ENCODE peak calls at places on chromosomes 4 and X, in seven cellular contexts. R, H, E, X, W, M and N are unnamed samples.

GRCh38 chr4:13126976-13127910 is 356.9 kb downstream of the RAB28 start:
- DNase-seq in W (no peak), H (no peak), X (no peak), R (no peak), E (no peak), M (no peak), N (no peak)

GRCh38 chrX:40063555-40063954 is 34.2 kb downstream of the BCOR start:
- DNase-seq in R (no peak), E (no peak), W (no peak), M (no peak), H (no peak), X (no peak), N (no peak)

GRCh38 chr4:177356921-177357320 is 47.2 kb downstream of the NEIL3 start:
- DNase-seq in H (no peak), X (no peak), W (no peak), R (no peak), E (no peak), M (no peak), N (no peak)

GRCh38 chr4:4694296-4694772 is 152.5 kb upstream of the STX18 start:
- DNase-seq in W (peak), X (peak), H (no peak), E (no peak), M (no peak), R (peak), N (peak)

GRCh38 chrX:154484255-154485149 is 1.9 kb downstream of the UBL4A start:
- DNase-seq in E (no peak), M (no peak), R (no peak), X (peak), H (no peak), W (no peak), N (no peak)

GRCh38 chr4:76579596-76580375 is 144.8 kb downstream of the SHROOM3 start:
- DNase-seq in R (peak), M (no peak), X (no peak), H (no peak), W (no peak), E (no peak), N (no peak)

GRCh38 chrX:122835886-122836285 is 348.2 kb upstream of the GRIA3 start:
- DNase-seq in H (no peak), E (no peak), X (no peak), R (no peak), M (no peak), W (no peak), N (no peak)

GRCh38 chr4:24395937-24396336 is 188.4 kb downstream of the DHX15 start:
- DNase-seq in H (no peak), W (no peak), E (no peak), M (no peak), X (no peak), R (no peak), N (no peak)

GRCh38 chr4:680565-680930 is 6.2 kb downstream of the MYL5 start:
- DNase-seq in H (no peak), X (peak), R (peak), E (no peak), M (no peak), W (no peak), N (peak)

GRCh38 chrX:49947778-49948177 is 25.4 kb downstream of the CLCN5 start:
- DNase-seq in H (no peak), M (no peak), E (no peak), X (no peak), R (no peak), W (no peak), N (no peak)

GRCh38 chrX:8988456-8988855 is 45.5 kb downstream of the FAM9B start:
- DNase-seq in H (no peak), W (peak), R (no peak), E (no peak), M (no peak), X (no peak), N (no peak)
- TF ChIP-seq SIN3A in H (no peak), W (no peak), R (no peak), E (no peak), M (no peak), X (no peak), N (no peak)

GRCh38 chr4:7312691-7313090 is 120.4 kb downstream of the SORCS2 start:
- DNase-seq in H (no peak), X (no peak), R (no peak), M (no peak), E (no peak), W (no peak), N (no peak)

GRCh38 chr4:7315286-7315685 is 119.4 kb downstream of the PSAPL1 start:
- DNase-seq in M (no peak), E (no peak), W (no peak), X (no peak), R (no peak), H (no peak), N (no peak)

GRCh38 chr4:7315935-7316334 is 118.8 kb downstream of the PSAPL1 start:
- DNase-seq in X (no peak), E (no peak), R (no peak), M (no peak), H (no peak), W (no peak), N (no peak)

GRCh38 chr4:7313991-7314390 is 120.7 kb downstream of the PSAPL1 start:
- DNase-seq in H (no peak), W (no peak), E (no peak), M (no peak), R (no peak), X (no peak), N (no peak)

DNA sequence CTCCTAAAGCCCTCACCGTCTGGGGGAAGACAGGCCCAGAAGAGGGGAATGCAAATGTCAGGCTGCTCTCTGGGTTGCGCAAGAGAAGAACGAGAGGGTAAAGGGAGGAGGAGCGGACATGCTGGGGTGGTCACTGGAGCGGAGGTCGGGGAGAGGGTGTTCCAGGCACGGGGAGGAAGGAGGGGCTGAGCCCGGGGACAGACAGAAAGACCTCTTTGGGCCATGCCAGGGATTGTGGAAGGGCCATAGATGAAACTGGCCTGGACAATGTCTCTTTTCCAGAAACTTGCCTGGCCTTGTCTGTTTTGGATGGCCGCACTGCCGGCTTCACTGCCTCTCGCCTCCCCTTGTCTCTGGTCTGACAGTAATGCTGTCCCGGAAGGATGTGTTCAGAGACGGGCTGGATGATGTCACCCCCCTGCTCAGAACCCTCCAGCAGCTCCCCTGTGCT is 121.0 kb downstream of the SORCS2 start:
- DNase-seq in E (no peak), X (no peak), R (no peak), M (no peak), H (no peak), W (no peak), N (no peak)
- TF ChIP-seq SIN3A in E (no peak), X (no peak), R (no peak), M (no peak), H (no peak), W (no peak), N (no peak)

DNA sequence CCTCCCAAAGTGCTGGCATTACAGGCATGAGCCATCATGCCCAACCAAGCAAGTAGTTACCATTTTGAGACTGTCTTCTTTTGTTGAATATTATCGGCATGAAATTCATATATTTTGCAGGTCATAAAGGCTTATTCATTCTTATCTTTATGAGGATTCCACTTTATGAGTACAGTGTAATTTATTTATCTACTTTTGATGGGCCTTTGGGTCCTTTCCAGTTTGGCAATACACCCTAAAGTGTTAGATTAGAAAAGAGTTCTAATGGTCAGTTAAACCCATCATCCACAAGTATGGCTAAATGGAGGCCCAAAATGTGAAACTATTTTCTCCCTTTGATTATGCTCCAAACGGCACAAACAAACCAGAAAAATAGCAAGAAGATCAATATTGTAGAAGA is 10.9 kb upstream of the ABCG2 start:
- DNase-seq in X (no peak), W (no peak), E (no peak), M (no peak), R (no peak), H (no peak), N (no peak)
- TF ChIP-seq SIN3A in X (no peak), W (no peak), E (no peak), M (no peak), R (no peak), H (no peak), N (no peak)

GRCh38 chr4:145418739-145419138 is 62.9 kb upstream of the SMAD1 start:
- DNase-seq in M (no peak), H (no peak), R (no peak), X (no peak), E (no peak), W (no peak), N (no peak)
- TF ChIP-seq SIN3A in M (no peak), H (no peak), R (no peak), X (no peak), E (no peak), W (no peak), N (no peak)

GRCh38 chrX:9443327-9443726 is 21.5 kb upstream of the TBL1X start:
- DNase-seq in R (no peak), H (no peak), E (no peak), X (no peak), M (no peak), W (no peak), N (no peak)

DNA sequence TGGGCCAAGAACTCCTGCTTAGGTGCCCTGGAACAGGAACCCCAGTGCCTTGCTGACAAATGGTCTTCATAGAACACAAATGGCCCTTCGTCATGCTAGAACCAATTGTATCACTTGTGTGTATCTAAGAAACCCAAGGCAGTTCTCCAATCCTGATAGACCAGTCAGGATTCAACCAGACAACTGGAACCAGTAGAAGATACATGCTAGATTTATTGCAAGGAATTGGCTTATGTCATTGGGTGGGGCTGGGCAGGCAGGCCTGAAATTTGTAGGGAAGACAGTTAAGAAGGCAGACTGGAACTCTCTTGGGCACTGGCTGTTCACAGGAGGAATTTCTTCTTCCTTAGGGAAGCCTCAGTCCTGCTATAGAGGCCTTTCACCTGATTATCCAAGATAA is 17.0 kb upstream of the TBL1X start:
- DNase-seq in E (no peak), W (no peak), H (no peak), M (no peak), R (no peak), X (no peak), N (no peak)
- TF ChIP-seq SIN3A in E (no peak), W (no peak), H (no peak), M (no peak), R (no peak), X (no peak), N (no peak)

GRCh38 chr4:167775374-167775773 is 317.0 kb upstream of the ANXA10 start:
- DNase-seq in W (no peak), M (no peak), X (no peak), R (no peak), E (no peak), H (no peak), N (no peak)

GRCh38 chr4:167779864-167780263 is 312.5 kb upstream of the ANXA10 start:
- DNase-seq in H (no peak), R (no peak), M (no peak), X (no peak), E (no peak), W (no peak), N (no peak)

GRCh38 chr4:167774646-167775045 is 317.7 kb upstream of the ANXA10 start:
- DNase-seq in X (no peak), E (no peak), H (no peak), W (no peak), M (no peak), R (no peak), N (no peak)

DNA sequence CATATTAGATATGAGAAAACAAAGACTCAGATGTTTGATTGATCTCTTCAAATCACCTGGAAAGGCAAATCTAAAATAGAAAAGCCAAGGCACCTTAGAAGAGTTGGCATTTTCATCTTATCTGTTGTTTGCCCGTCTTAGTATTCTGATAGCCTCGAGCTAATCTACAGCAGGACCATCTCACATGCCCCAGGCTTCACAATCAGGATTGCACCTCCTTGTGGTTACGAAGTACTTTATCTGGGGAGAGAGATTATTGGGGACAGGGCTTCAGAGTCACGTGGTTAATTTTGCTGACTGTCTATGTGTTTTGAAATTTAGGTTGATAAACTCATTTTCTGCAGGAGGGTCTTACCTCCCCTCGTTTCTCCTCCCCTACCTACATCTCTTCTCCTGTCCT is 313.1 kb upstream of the ANXA10 start:
- DNase-seq in W (no peak), X (no peak), M (no peak), R (no peak), H (no peak), E (no peak), N (no peak)
- TF ChIP-seq SIN3A in W (no peak), X (no peak), M (no peak), R (no peak), H (no peak), E (no peak), N (no peak)